ENCODE peak calls at places on chromosomes 7 and 10, in ten cellular contexts. Z is GM12865; S is stimulated activated CD8-positive, alpha-beta memory T cell treated with anti-CD3 and anti-CD28 coated beads, Interleukin-15, amount 100 ng/mL, for 4 hours; K is A172; C is Caki2; A is AG20443; Q is activated CD4-positive, CD25-positive, alpha-beta regulatory T cell; P is MM.1S; Y is progenitor cell of endocrine pancreas; G is CD4-positive, alpha-beta T cell. B is an unnamed sample.
A peak's percentile ranks its signal among the peaks of the same experiment; 100 is the strongest.

GRCh38 chr10:71447676-71448075 is 51.0 kb downstream of the CDH23 start:
- DNase-seq in Z (no peak), S (no peak), K (no peak), C (no peak), A (no peak), Q (no peak), P (no peak), Y (no peak), G (no peak), B (no peak)

GRCh38 chr10:22442468-22442867 is 97.2 kb downstream of the SPAG6 start:
- DNase-seq in Z (no peak), S (no peak), K (no peak), C (no peak), A (no peak), Q (no peak), P (no peak), Y (no peak), G (no peak), B (no peak)

GRCh38 chr7:138961159-138961558 is 20.0 kb downstream of the KIAA1549 start:
- DNase-seq in Z (no peak), S (no peak), K (no peak), C (no peak), A (no peak), Q (no peak), P (no peak), Y (no peak), G (no peak), B (no peak)

GRCh38 chr10:26987851-26988250 is 112.4 kb downstream of the ANKRD26 start:
- DNase-seq in Z (no peak), S (no peak), K (no peak), C (no peak), A (no peak), Q (no peak), P (no peak), Y (no peak), G (no peak), B (no peak)

GRCh38 chr7:150715293-150715692 is 1.1 kb upstream of the GIMAP1 start:
- DNase-seq in Z (peak; percentile 47), S (no peak), K (no peak), C (no peak), A (no peak), Q (no peak), P (no peak), Y (no peak), G (no peak), B (no peak)

GRCh38 chr7:68730871-68731403 is 867.3 kb upstream of the AUTS2 start:
- DNase-seq in Z (no peak), S (no peak), K (no peak), C (peak; percentile 43), A (no peak), Q (no peak), P (no peak), Y (no peak), G (no peak), B (no peak)

GRCh38 chr10:125016611-125017202 is 74.8 kb downstream of the ZRANB1 start:
- DNase-seq in Z (no peak), S (no peak), K (no peak), C (no peak), A (no peak), Q (no peak), P (no peak), Y (no peak), G (no peak), B (no peak)

GRCh38 chr10:124233546-124234138 is 140.2 kb upstream of the CHST15 start:
- DNase-seq in Z (no peak), S (no peak), K (no peak), C (no peak), A (no peak), Q (no peak), P (no peak), Y (no peak), G (no peak), B (peak; percentile 68)

B was measured in upper lobe of left lung.